ENCODE peak calls at places on chromosomes 16 and 17, in eight cellular contexts. F, L, G, P, W, D, I and R are unnamed samples.

GRCh38 chr17:62653831-62654829 is 26.7 kb downstream of the MRC2 start:
- DNase-seq in P (no peak), G (no peak), I (peak; percentile 87), F (peak; percentile 81), L (no peak), W (peak; percentile 77), D (peak; percentile 43), R (no peak)

GRCh38 chr16:27461483-27462171 is 59.7 kb downstream of the IL21R start:
- DNase-seq in W (no peak), F (no peak), L (no peak), G (no peak), I (no peak), P (no peak), D (no peak), R (no peak)

GRCh38 chr17:42667088-42667951 is 8.2 kb downstream of the TUBG2 start:
- DNase-seq in G (no peak), F (no peak), D (no peak), I (peak; percentile 76), W (no peak), L (no peak), P (no peak), R (no peak)

GRCh38 chr17:17724991-17725852 is 44.0 kb downstream of the RAI1 start:
- DNase-seq in P (no peak), D (no peak), G (no peak), W (no peak), F (no peak), L (no peak), I (no peak), R (peak; percentile 33)

GRCh38 chr16:64398795-64399194 is 723.1 kb downstream of the CDH11 start:
- DNase-seq in P (no peak), G (no peak), L (no peak), D (no peak), I (no peak), W (no peak), F (no peak), R (no peak)

GRCh38 chr16:30740364-30741251 is 7.6 kb upstream of the PHKG2 start:
- DNase-seq in P (peak; percentile 95), F (peak; percentile 88), G (peak; percentile 83), D (peak; percentile 88), L (no peak), I (peak; percentile 88), W (peak; percentile 93), R (no peak)

GRCh38 chr16:53078765-53079484 is 24.1 kb downstream of the CHD9 start:
- DNase-seq in W (no peak), D (no peak), L (no peak), G (no peak), F (no peak), I (no peak), P (no peak), R (no peak)

GRCh38 chr16:15592324-15592723 is 50.6 kb downstream of the MARF1 start:
- DNase-seq in D (no peak), I (no peak), G (no peak), L (no peak), F (no peak), P (no peak), W (no peak), R (no peak)

GRCh38 chr16:5678371-5678770 is 580.8 kb upstream of the EEF2KMT start:
- DNase-seq in L (no peak), W (no peak), D (no peak), I (no peak), P (no peak), F (no peak), G (no peak), R (peak; percentile 47)

GRCh38 chr17:2736956-2737355 is 12.5 kb downstream of the CCDC92B start:
- DNase-seq in W (no peak), P (no peak), L (no peak), D (no peak), G (no peak), I (no peak), F (no peak), R (no peak)

GRCh38 chr17:34306466-34306865 is 12.8 kb upstream of the CCL8 start:
- DNase-seq in F (no peak), I (no peak), W (no peak), L (no peak), G (no peak), P (peak; percentile 89), D (peak; percentile 29), R (peak; percentile 8)

GRCh38 chr16:60087530-60087929 is 1353.4 kb upstream of the GOT2 start:
- DNase-seq in P (no peak), D (no peak), G (no peak), W (no peak), I (no peak), L (no peak), F (no peak), R (no peak)

GRCh38 chr17:82091264-82092066 is 6.6 kb downstream of the FASN start:
- DNase-seq in W (no peak), P (no peak), I (no peak), G (no peak), L (peak; percentile 3), F (peak; percentile 75), D (no peak), R (no peak)

GRCh38 chr16:89484923-89485679 is 5.3 kb downstream of the ANKRD11 start:
- DNase-seq in F (no peak), L (peak; percentile 88), D (no peak), I (no peak), P (no peak), G (no peak), W (no peak), R (no peak)

GRCh38 chr16:67150833-67151396 is at the start of gene B3GNT9:
- DNase-seq in L (peak; percentile 67), W (peak; percentile 91), D (peak; percentile 56), G (peak; percentile 76), F (peak; percentile 90), I (peak; percentile 84), P (no peak), R (no peak)

GRCh38 chr16:67148656-67149275 is 2.0 kb downstream of the B3GNT9 start:
- DNase-seq in F (no peak), I (no peak), D (no peak), W (no peak), L (no peak), G (no peak), P (no peak), R (no peak)

GRCh38 chr16:67149276-67150057 is 1.3 kb downstream of the B3GNT9 start:
- DNase-seq in L (no peak), G (no peak), P (no peak), F (no peak), I (no peak), W (no peak), D (no peak), R (no peak)

GRCh38 chr16:67150058-67150832 is 553 bp downstream of the B3GNT9 start:
- DNase-seq in F (no peak), W (peak; percentile 82), G (peak; percentile 70), P (no peak), D (no peak), I (peak; percentile 75), L (peak; percentile 44), R (peak; percentile 64)

DNA sequence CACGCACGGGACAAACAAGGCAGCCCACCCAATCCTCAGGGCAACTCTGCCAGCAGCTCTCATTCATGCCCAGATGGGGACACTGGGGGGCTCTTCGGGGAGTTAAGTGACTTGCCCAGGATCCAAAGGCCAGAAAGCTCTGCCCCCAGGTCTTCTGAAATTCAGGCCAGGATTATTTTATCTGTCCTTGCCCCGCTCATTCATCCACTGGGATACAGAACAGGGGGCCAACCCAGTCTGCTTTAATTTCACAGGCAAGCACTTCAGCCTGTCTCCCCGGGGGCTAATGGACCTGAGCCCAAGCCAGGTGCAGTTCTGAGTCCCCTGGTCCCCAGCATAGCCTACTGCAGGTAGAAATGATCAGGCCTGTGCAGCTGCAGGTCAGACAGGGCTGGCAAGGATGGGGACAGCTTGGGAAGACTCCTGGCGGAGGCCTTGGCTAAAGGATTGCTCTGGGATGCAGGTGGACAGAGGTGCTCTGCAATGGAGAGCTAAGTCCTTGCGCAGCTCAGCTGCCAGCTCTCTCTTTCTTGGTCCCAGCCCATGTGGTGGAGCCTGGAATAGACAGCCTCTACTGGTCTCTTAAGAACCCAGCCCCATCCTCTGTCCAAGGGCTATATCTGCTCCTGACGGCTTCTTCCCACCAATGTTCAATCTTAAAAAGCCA is 766 bp upstream of the B3GNT9 start:
- DNase-seq in L (no peak), W (no peak), I (no peak), F (no peak), D (no peak), P (no peak), G (no peak), R (no peak)
- TF ChIP-seq CTCF in L (no peak), W (no peak), I (no peak), F (no peak), D (no peak), P (no peak), G (no peak), R (no peak)

GRCh38 chr17:31061678-31062077 is 33.1 kb upstream of the NF1 start:
- DNase-seq in G (no peak), F (no peak), L (peak; percentile 9), W (no peak), I (no peak), D (no peak), P (no peak), R (peak; percentile 9)
- TF ChIP-seq CTCF in G (no peak), F (no peak), L (no peak), W (no peak), I (no peak), D (no peak), P (no peak), R (no peak)

GRCh38 chr16:74817851-74818250 is 43.2 kb upstream of the FA2H start:
- DNase-seq in P (no peak), I (no peak), D (no peak), W (no peak), F (no peak), G (no peak), L (no peak), R (no peak)
- TF ChIP-seq CTCF in P (no peak), I (no peak), D (no peak), W (no peak), F (no peak), G (no peak), L (no peak), R (no peak)

GRCh38 chr16:82675300-82675699 is 48.5 kb downstream of the CDH13 start:
- DNase-seq in L (no peak), P (no peak), D (no peak), I (no peak), G (no peak), F (no peak), W (no peak), R (no peak)

GRCh38 chr16:82667437-82667836 is 40.7 kb downstream of the CDH13 start:
- DNase-seq in L (no peak), D (no peak), I (peak; percentile 45), F (no peak), P (no peak), W (no peak), G (no peak), R (no peak)

GRCh38 chr16:82672676-82673075 is 45.9 kb downstream of the CDH13 start:
- DNase-seq in F (no peak), I (no peak), G (no peak), D (no peak), P (no peak), L (no peak), W (no peak), R (no peak)

GRCh38 chr16:82668094-82668493 is 41.3 kb downstream of the CDH13 start:
- DNase-seq in F (no peak), L (no peak), I (no peak), P (no peak), G (no peak), W (no peak), D (no peak), R (no peak)

DNA sequence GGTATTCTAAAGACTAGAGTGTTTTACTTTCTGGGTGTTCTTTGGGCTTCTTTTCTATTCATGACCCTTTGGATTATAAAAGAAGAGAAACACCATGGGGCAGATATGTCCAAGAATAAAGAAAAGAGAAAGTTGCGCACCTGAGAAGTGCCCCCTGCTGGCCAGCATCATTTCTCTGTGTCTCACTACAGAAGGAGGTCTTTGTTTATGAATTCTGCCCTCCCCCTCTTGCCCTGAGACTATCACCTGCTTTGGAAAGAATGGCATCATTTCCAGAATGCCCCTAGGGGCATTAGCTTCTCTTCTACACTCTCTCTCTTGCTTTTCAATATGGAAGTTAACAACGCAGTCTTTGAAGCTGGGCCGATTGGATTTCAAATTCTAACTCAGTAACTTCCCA is 45.0 kb downstream of the CDH13 start:
- DNase-seq in L (peak; percentile 45), P (no peak), W (no peak), F (no peak), I (no peak), D (no peak), G (no peak), R (no peak)
- TF ChIP-seq CTCF in L (peak; percentile 52), P (no peak), W (peak; percentile 12), F (no peak), I (peak; percentile 39), D (peak; percentile 10), G (no peak), R (peak; percentile 68)